ENCODE peak calls at places on chromosome 1, in seven cellular contexts. B is left colon; F is stimulated activated CD4-positive, alpha-beta T cell treated with anti-CD3 and anti-CD28 coated beads, Interleukin-1b, Interleukin-23, amount 100 ng/mL, for 1 hour; S is stimulated activated CD8-positive, alpha-beta memory T cell treated with anti-CD3 and anti-CD28 coated beads, Interleukin-4, amount 100 ng/mL, for 1 hour; G is SW480; R is RWPE1; X is AG08395. I is an unnamed sample.

GRCh38 chr1:205046870-205047269 is 3.9 kb downstream of the CNTN2 start:
- DNase-seq in F (no peak), B (no peak), R (no peak), S (no peak), G (no peak), X (no peak), I (no peak)

GRCh38 chr1:201059871-201060555 is 36.5 kb upstream of the KIF21B start:
- DNase-seq in X (no peak), G (no peak), F (no peak), R (no peak), B (no peak), S (no peak), I (no peak)

GRCh38 chr1:31818204-31818603 is 2.4 kb upstream of the SPOCD1 start:
- DNase-seq in X (no peak), S (no peak), B (no peak), R (no peak), F (no peak), G (no peak), I (no peak)

GRCh38 chr1:59116920-59117542 is 179.9 kb upstream of the FGGY start:
- DNase-seq in B (no peak), F (no peak), R (peak; percentile 34), X (peak; percentile 79), S (no peak), G (no peak), I (peak; percentile 75)

GRCh38 chr1:3500265-3500835 is 45.9 kb downstream of the ARHGEF16 start:
- DNase-seq in G (no peak), X (no peak), F (no peak), S (no peak), B (no peak), R (no peak), I (no peak)

GRCh38 chr1:21614419-21615115 is 54.6 kb downstream of the RAP1GAP start:
- DNase-seq in B (peak; percentile 57), S (no peak), G (peak; percentile 32), X (no peak), F (no peak), R (peak; percentile 57), I (no peak)

GRCh38 chr1:23114424-23115079 is 54.1 kb downstream of the LUZP1 start:
- DNase-seq in G (no peak), F (no peak), B (no peak), R (no peak), X (no peak), S (no peak), I (peak; percentile 38)

GRCh38 chr1:152228831-152229230 is 4.8 kb upstream of the HRNR start:
- DNase-seq in X (no peak), R (peak; percentile 71), S (no peak), F (no peak), B (no peak), G (no peak), I (no peak)